ENCODE peak calls at places on chromosomes 6 and 20, in seven cellular contexts. One of them, this sample, is unnamed.
A peak's percentile ranks its signal among the peaks of the same experiment; 100 is the strongest.

GRCh38 chr6:4128748-4129147 is 6.6 kb downstream of the ECI2 start:
- DNase-seq in HepG2: no peak
- DNase-seq in cardiac muscle cell: no peak
- DNase-seq in SJSA1: no peak
- DNase-seq in stomach: no peak
- DNase-seq in sigmoid colon: no peak
- DNase-seq in fibroblast of lung: peak; percentile 82
- DNase-seq in this sample: no peak

GRCh38 chr6:136593748-136594490 is 43.7 kb upstream of the MAP7 start:
- DNase-seq in HepG2: peak; percentile 19
- DNase-seq in cardiac muscle cell: peak; percentile 5
- DNase-seq in SJSA1: peak; percentile 86
- DNase-seq in stomach: peak; percentile 57
- DNase-seq in sigmoid colon: no peak
- DNase-seq in fibroblast of lung: peak; percentile 100
- DNase-seq in this sample: peak; percentile 31

GRCh38 chr6:46888031-46888430 is 33.7 kb downstream of the ADGRF5 start:
- DNase-seq in HepG2: no peak
- DNase-seq in cardiac muscle cell: no peak
- DNase-seq in SJSA1: no peak
- DNase-seq in stomach: no peak
- DNase-seq in sigmoid colon: no peak
- DNase-seq in fibroblast of lung: peak; percentile 84
- DNase-seq in this sample: no peak

GRCh38 chr6:135109761-135110160 is 55.1 kb upstream of the HBS1L start:
- DNase-seq in HepG2: no peak
- DNase-seq in cardiac muscle cell: no peak
- DNase-seq in SJSA1: no peak
- DNase-seq in stomach: no peak
- DNase-seq in sigmoid colon: no peak
- DNase-seq in fibroblast of lung: no peak
- DNase-seq in this sample: no peak

GRCh38 chr6:87714093-87714809 is 12.2 kb upstream of the AKIRIN2 start:
- DNase-seq in HepG2: no peak
- DNase-seq in cardiac muscle cell: no peak
- DNase-seq in SJSA1: no peak
- DNase-seq in stomach: no peak
- DNase-seq in sigmoid colon: no peak
- DNase-seq in fibroblast of lung: peak; percentile 89
- DNase-seq in this sample: no peak

GRCh38 chr6:100620085-100620484 is 155.4 kb upstream of the SIM1 start:
- DNase-seq in HepG2: no peak
- DNase-seq in cardiac muscle cell: no peak
- DNase-seq in SJSA1: no peak
- DNase-seq in stomach: no peak
- DNase-seq in sigmoid colon: no peak
- DNase-seq in fibroblast of lung: peak; percentile 91
- DNase-seq in this sample: no peak

GRCh38 chr6:111605100-111605748 is 454 bp downstream of the TRAF3IP2 start:
- DNase-seq in HepG2: no peak
- DNase-seq in cardiac muscle cell: peak; percentile 69
- DNase-seq in SJSA1: peak; percentile 65
- DNase-seq in stomach: peak; percentile 53
- DNase-seq in sigmoid colon: peak; percentile 92
- DNase-seq in fibroblast of lung: peak; percentile 84
- DNase-seq in this sample: peak; percentile 65

GRCh38 chr6:26536571-26537159 is 1.5 kb upstream of the HMGN4 start:
- DNase-seq in HepG2: peak; percentile 35
- DNase-seq in cardiac muscle cell: peak; percentile 30
- DNase-seq in SJSA1: peak; percentile 61
- DNase-seq in stomach: no peak
- DNase-seq in sigmoid colon: peak; percentile 75
- DNase-seq in fibroblast of lung: peak; percentile 79
- DNase-seq in this sample: no peak

GRCh38 chr6:12538881-12539357 is 177.6 kb upstream of the PHACTR1 start:
- DNase-seq in HepG2: peak; percentile 79
- DNase-seq in cardiac muscle cell: no peak
- DNase-seq in SJSA1: peak; percentile 87
- DNase-seq in stomach: peak; percentile 65
- DNase-seq in sigmoid colon: no peak
- DNase-seq in fibroblast of lung: peak; percentile 69
- DNase-seq in this sample: peak; percentile 71

GRCh38 chr6:90703383-90703782 is 116.5 kb upstream of the MAP3K7 start:
- DNase-seq in HepG2: no peak
- DNase-seq in cardiac muscle cell: no peak
- DNase-seq in SJSA1: no peak
- DNase-seq in stomach: no peak
- DNase-seq in sigmoid colon: no peak
- DNase-seq in fibroblast of lung: no peak
- DNase-seq in this sample: no peak

DNA sequence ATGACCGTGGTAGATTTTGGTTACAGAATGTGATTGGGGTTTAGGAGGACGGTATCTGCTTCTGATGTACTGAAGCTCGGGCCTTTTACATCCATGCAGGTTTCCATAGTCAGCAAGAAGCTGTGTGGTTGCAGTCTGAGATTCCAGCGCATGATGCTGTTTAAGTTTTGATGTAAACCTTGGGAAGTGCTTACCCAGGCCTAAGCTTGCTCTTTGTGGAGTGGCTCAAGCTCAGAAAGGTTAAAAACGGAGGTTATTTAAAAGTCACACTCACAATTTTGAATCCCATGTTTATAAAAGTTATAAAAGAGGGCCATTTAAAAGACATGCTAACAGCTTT is 121.4 kb downstream of the TIAM2 start:
- DNase-seq in HepG2: no peak
- DNase-seq in cardiac muscle cell: no peak
- DNase-seq in SJSA1: no peak
- DNase-seq in stomach: no peak
- DNase-seq in sigmoid colon: no peak
- DNase-seq in fibroblast of lung: peak; percentile 45
- DNase-seq in this sample: no peak
- H3K27ac ChIP-seq in HepG2: no peak overlapping the region
- H3K27ac ChIP-seq in cardiac muscle cell: no peak overlapping the region
- H3K27ac ChIP-seq in SJSA1: peak overlapping the region; percentile 95
- H3K27ac ChIP-seq in stomach: no peak overlapping the region
- H3K27ac ChIP-seq in sigmoid colon: no peak overlapping the region
- H3K27ac ChIP-seq in fibroblast of lung: no peak overlapping the region
- H3K27ac ChIP-seq in this sample: no peak overlapping the region

DNA sequence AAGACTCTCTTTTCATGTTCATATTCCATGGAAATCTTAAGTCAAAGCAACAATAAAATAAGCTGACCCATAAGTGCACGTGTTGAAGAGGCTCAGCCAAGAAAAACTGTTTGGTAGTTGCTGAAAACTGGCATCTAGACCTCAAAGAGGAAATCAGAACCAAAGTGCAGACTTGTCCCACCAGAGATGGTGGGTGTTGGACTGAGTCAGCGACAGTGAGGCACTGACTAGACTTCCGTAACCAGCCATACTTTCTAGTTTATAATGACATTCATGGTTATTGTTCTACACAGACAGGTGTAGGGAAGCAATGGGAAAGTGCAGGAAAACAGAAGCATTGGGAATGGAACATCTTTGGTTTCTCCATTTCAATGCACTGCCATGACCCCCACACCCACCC is 175.7 kb upstream of the AGPAT4 start:
- DNase-seq in HepG2: no peak
- DNase-seq in cardiac muscle cell: no peak
- DNase-seq in SJSA1: no peak
- DNase-seq in stomach: no peak
- DNase-seq in sigmoid colon: no peak
- DNase-seq in fibroblast of lung: peak; percentile 32
- DNase-seq in this sample: no peak
- H3K27ac ChIP-seq in HepG2: no peak overlapping the region
- H3K27ac ChIP-seq in cardiac muscle cell: no peak overlapping the region
- H3K27ac ChIP-seq in SJSA1: no peak overlapping the region
- H3K27ac ChIP-seq in stomach: no peak overlapping the region
- H3K27ac ChIP-seq in sigmoid colon: no peak overlapping the region
- H3K27ac ChIP-seq in fibroblast of lung: no peak overlapping the region
- H3K27ac ChIP-seq in this sample: no peak overlapping the region

GRCh38 chr6:165484178-165484889 is 174.9 kb upstream of the C6orf118 start:
- DNase-seq in HepG2: no peak
- DNase-seq in cardiac muscle cell: no peak
- DNase-seq in SJSA1: no peak
- DNase-seq in stomach: no peak
- DNase-seq in sigmoid colon: no peak
- DNase-seq in fibroblast of lung: no peak
- DNase-seq in this sample: no peak
- H3K27ac ChIP-seq in HepG2: no peak overlapping the region
- H3K27ac ChIP-seq in cardiac muscle cell: no peak overlapping the region
- H3K27ac ChIP-seq in SJSA1: no peak overlapping the region
- H3K27ac ChIP-seq in stomach: no peak overlapping the region
- H3K27ac ChIP-seq in sigmoid colon: no peak overlapping the region
- H3K27ac ChIP-seq in fibroblast of lung: no peak overlapping the region
- H3K27ac ChIP-seq in this sample: no peak overlapping the region

DNA sequence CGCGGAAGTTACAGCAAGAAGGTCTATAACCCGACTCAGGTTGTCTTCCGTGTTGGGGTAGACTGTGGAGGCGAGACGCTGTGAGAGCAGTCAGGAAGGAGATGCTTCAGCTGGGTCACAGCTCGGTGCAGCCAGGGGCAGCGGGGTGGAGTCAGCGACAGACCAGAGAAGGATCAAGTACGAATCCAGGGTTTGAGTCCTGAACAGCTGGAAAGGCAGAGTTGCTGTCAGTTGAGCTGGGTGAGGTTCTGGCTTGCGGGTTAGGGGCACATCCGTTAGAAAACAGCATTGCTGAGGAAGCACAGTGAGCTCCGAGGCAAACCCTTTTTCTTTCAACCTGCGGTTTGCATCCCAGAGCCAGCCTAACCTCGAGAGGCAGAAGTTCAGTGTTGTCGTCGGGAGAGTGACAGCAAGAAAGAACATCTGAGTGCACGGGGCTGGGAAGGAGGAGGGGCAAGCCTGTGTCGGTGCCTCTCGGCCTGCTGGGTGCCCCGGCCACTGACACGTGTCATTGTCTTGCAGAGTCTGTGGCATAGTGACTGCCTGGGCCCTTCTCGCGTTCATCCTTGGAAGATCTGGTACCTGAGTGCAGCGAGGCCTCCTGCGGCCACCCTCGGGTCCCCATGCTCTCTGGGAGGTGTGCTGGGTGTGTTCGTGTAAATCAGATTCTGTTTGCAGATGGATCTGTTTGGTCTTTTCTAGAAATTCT is 20.0 kb downstream of the PNLDC1 start:
- DNase-seq in HepG2: no peak
- DNase-seq in cardiac muscle cell: no peak
- DNase-seq in SJSA1: no peak
- DNase-seq in stomach: no peak
- DNase-seq in sigmoid colon: no peak
- DNase-seq in fibroblast of lung: no peak
- DNase-seq in this sample: no peak
- H3K27ac ChIP-seq in HepG2: no peak overlapping the region
- H3K27ac ChIP-seq in cardiac muscle cell: no peak overlapping the region
- H3K27ac ChIP-seq in SJSA1: no peak overlapping the region
- H3K27ac ChIP-seq in stomach: no peak overlapping the region
- H3K27ac ChIP-seq in sigmoid colon: no peak overlapping the region
- H3K27ac ChIP-seq in fibroblast of lung: no peak overlapping the region
- H3K27ac ChIP-seq in this sample: no peak overlapping the region

DNA sequence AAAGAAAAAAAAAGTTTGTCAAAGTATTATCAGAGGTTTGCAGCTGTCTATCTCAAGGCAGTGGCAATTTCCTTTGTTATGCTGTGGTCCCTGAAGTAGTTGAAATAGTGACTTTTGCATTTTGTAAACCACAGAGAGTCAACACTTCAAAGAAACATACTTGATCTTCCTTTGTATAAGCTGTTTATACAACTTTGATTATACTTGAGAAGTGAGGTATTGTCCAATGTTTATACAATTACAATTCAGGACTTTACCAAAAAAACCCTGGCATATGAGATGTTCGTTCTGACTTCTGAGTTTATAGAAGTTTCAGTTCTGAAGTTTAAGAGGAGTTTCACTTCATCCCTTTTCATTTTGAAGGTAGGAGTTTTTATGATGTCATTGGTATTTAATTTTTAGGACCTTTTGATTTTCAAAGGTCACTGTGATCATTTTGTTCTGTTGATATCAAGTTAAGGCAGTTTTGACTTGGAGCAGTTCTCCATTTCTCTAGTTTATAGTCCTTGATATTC is 4.0 kb downstream of the STK4 start:
- DNase-seq in HepG2: no peak
- DNase-seq in cardiac muscle cell: no peak
- DNase-seq in SJSA1: no peak
- DNase-seq in stomach: no peak
- DNase-seq in sigmoid colon: no peak
- DNase-seq in fibroblast of lung: peak; percentile 18
- DNase-seq in this sample: no peak
- H3K27ac ChIP-seq in HepG2: no peak overlapping the region
- H3K27ac ChIP-seq in cardiac muscle cell: no peak overlapping the region
- H3K27ac ChIP-seq in SJSA1: no peak overlapping the region
- H3K27ac ChIP-seq in stomach: peak overlapping the region; percentile 90
- H3K27ac ChIP-seq in sigmoid colon: no peak overlapping the region
- H3K27ac ChIP-seq in fibroblast of lung: no peak overlapping the region
- H3K27ac ChIP-seq in this sample: no peak overlapping the region

GRCh38 chr6:165487347-165487746 is 175.7 kb downstream of the PDE10A start:
- DNase-seq in HepG2: no peak
- DNase-seq in cardiac muscle cell: no peak
- DNase-seq in SJSA1: no peak
- DNase-seq in stomach: no peak
- DNase-seq in sigmoid colon: no peak
- DNase-seq in fibroblast of lung: no peak
- DNase-seq in this sample: no peak

GRCh38 chr6:165488624-165489295 is 174.3 kb downstream of the PDE10A start:
- DNase-seq in HepG2: no peak
- DNase-seq in cardiac muscle cell: no peak
- DNase-seq in SJSA1: no peak
- DNase-seq in stomach: no peak
- DNase-seq in sigmoid colon: no peak
- DNase-seq in fibroblast of lung: no peak
- DNase-seq in this sample: no peak

GRCh38 chr6:165480916-165481315 is 171.5 kb upstream of the C6orf118 start:
- DNase-seq in HepG2: no peak
- DNase-seq in cardiac muscle cell: no peak
- DNase-seq in SJSA1: no peak
- DNase-seq in stomach: no peak
- DNase-seq in sigmoid colon: no peak
- DNase-seq in fibroblast of lung: no peak
- DNase-seq in this sample: no peak

GRCh38 chr6:165487950-165488349 is 175.1 kb downstream of the PDE10A start:
- DNase-seq in HepG2: no peak
- DNase-seq in cardiac muscle cell: no peak
- DNase-seq in SJSA1: no peak
- DNase-seq in stomach: no peak
- DNase-seq in sigmoid colon: no peak
- DNase-seq in fibroblast of lung: no peak
- DNase-seq in this sample: no peak

GRCh38 chr6:165486183-165487137 is 176.6 kb downstream of the PDE10A start:
- DNase-seq in HepG2: no peak
- DNase-seq in cardiac muscle cell: peak; percentile 16
- DNase-seq in SJSA1: no peak
- DNase-seq in stomach: no peak
- DNase-seq in sigmoid colon: no peak
- DNase-seq in fibroblast of lung: no peak
- DNase-seq in this sample: no peak
- H3K27ac ChIP-seq in HepG2: no peak overlapping the region
- H3K27ac ChIP-seq in cardiac muscle cell: no peak overlapping the region
- H3K27ac ChIP-seq in SJSA1: no peak overlapping the region
- H3K27ac ChIP-seq in stomach: no peak overlapping the region
- H3K27ac ChIP-seq in sigmoid colon: no peak overlapping the region
- H3K27ac ChIP-seq in fibroblast of lung: no peak overlapping the region
- H3K27ac ChIP-seq in this sample: no peak overlapping the region

GRCh38 chr20:33601861-33602260 is 60.3 kb upstream of the C20orf144 start:
- DNase-seq in HepG2: no peak
- DNase-seq in cardiac muscle cell: no peak
- DNase-seq in SJSA1: no peak
- DNase-seq in stomach: no peak
- DNase-seq in sigmoid colon: no peak
- DNase-seq in fibroblast of lung: peak; percentile 16
- DNase-seq in this sample: no peak
- H3K27ac ChIP-seq in HepG2: no peak overlapping the region
- H3K27ac ChIP-seq in cardiac muscle cell: no peak overlapping the region
- H3K27ac ChIP-seq in SJSA1: no peak overlapping the region
- H3K27ac ChIP-seq in stomach: no peak overlapping the region
- H3K27ac ChIP-seq in sigmoid colon: no peak overlapping the region
- H3K27ac ChIP-seq in fibroblast of lung: no peak overlapping the region
- H3K27ac ChIP-seq in this sample: no peak overlapping the region

GRCh38 chr6:3032986-3033385 is 33.3 kb downstream of the NQO2 start:
- DNase-seq in HepG2: no peak
- DNase-seq in cardiac muscle cell: no peak
- DNase-seq in SJSA1: no peak
- DNase-seq in stomach: no peak
- DNase-seq in sigmoid colon: no peak
- DNase-seq in fibroblast of lung: peak; percentile 67
- DNase-seq in this sample: no peak
- H3K27ac ChIP-seq in HepG2: no peak overlapping the region
- H3K27ac ChIP-seq in cardiac muscle cell: no peak overlapping the region
- H3K27ac ChIP-seq in SJSA1: no peak overlapping the region
- H3K27ac ChIP-seq in stomach: no peak overlapping the region
- H3K27ac ChIP-seq in sigmoid colon: no peak overlapping the region
- H3K27ac ChIP-seq in fibroblast of lung: no peak overlapping the region
- H3K27ac ChIP-seq in this sample: no peak overlapping the region